ENCODE peak calls at places on chromosomes 5 and 9, in eight cellular contexts. D, G, W, M, P, U, J and N are unnamed samples. For H3K36me3, the result is how much of the 10 kb centered on the place peaks cover.

GRCh38 chr9:31336841-31337240 is 1047.6 kb upstream of the ACO1 start:
- DNase-seq in D (no peak), J (no peak), M (no peak), U (no peak), P (no peak), W (no peak), G (no peak), N (no peak)

GRCh38 chr5:8685704-8686103 is 816.8 kb downstream of the MTRR start:
- DNase-seq in D (no peak), J (no peak), M (no peak), G (no peak), P (no peak), U (no peak), W (no peak), N (no peak)

GRCh38 chr9:93228453-93228852 is 44.5 kb downstream of the WNK2 start:
- DNase-seq in W (no peak), P (no peak), U (no peak), M (no peak), D (no peak), J (no peak), G (no peak), N (no peak)

GRCh38 chr9:120729796-120730195 is 15.5 kb upstream of the MEGF9 start:
- DNase-seq in J (no peak), W (no peak), D (no peak), M (no peak), P (no peak), U (peak), G (peak), N (no peak)

GRCh38 chr9:89839952-89840351 is 235.1 kb downstream of the GADD45G start:
- DNase-seq in U (no peak), P (no peak), W (no peak), G (no peak), M (no peak), D (no peak), J (no peak), N (no peak)

GRCh38 chr9:89313842-89314241 is 2.8 kb downstream of the CKS2 start:
- DNase-seq in J (no peak), G (no peak), W (no peak), U (no peak), D (no peak), P (no peak), M (peak), N (no peak)

GRCh38 chr5:164498393-164498792 is 993.0 kb downstream of the MAT2B start:
- DNase-seq in M (no peak), J (no peak), G (no peak), P (no peak), D (no peak), W (no peak), U (no peak), N (no peak)

GRCh38 chr5:123882305-123882704 is 370.3 kb downstream of the CSNK1G3 start:
- DNase-seq in J (no peak), W (no peak), P (no peak), U (no peak), D (no peak), G (no peak), M (no peak), N (no peak)

GRCh38 chr9:119020284-119020683 is 349.0 kb downstream of the BRINP1 start:
- DNase-seq in U (no peak), M (no peak), W (no peak), D (no peak), J (no peak), P (no peak), G (no peak), N (no peak)

GRCh38 chr5:6573651-6574101 is 59.2 kb downstream of the NSUN2 start:
- DNase-seq in P (no peak), U (no peak), W (no peak), G (no peak), D (peak), J (no peak), M (no peak), N (no peak)

GRCh38 chr5:142669479-142669878 is 16.4 kb downstream of the FGF1 start:
- DNase-seq in U (no peak), W (no peak), G (no peak), P (no peak), D (no peak), M (no peak), J (no peak), N (no peak)

GRCh38 chr5:83924891-83925290 is 204.2 kb upstream of the HAPLN1 start:
- DNase-seq in D (no peak), M (peak), P (no peak), W (no peak), U (no peak), J (no peak), G (no peak), N (no peak)

GRCh38 chr9:105651806-105652205 is 10.5 kb upstream of the TAL2 start:
- DNase-seq in M (no peak), J (no peak), G (no peak), U (no peak), W (no peak), P (no peak), D (no peak), N (no peak)

GRCh38 chr9:82168585-82168984 is 180.0 kb downstream of the SPATA31D1 start:
- DNase-seq in U (no peak), J (no peak), M (peak), D (no peak), P (no peak), W (no peak), G (no peak), N (no peak)

GRCh38 chr9:131310833-131311554 is 21.5 kb downstream of the PLPP7 start:
- DNase-seq in D (no peak), W (no peak), J (peak), P (no peak), M (no peak), U (no peak), G (no peak), N (no peak)

GRCh38 chr5:75756991-75757390 is 39.8 kb upstream of the POC5 start:
- DNase-seq in W (no peak), D (no peak), U (no peak), P (no peak), J (no peak), M (peak), G (no peak), N (no peak)

GRCh38 chr9:125650271-125650737 is 56.7 kb downstream of the MAPKAP1 start:
- DNase-seq in U (no peak), W (no peak), P (no peak), G (no peak), M (peak), D (no peak), J (no peak), N (no peak)

GRCh38 chr5:57703726-57704125 is 221.1 kb upstream of the ACTBL2 start:
- DNase-seq in U (no peak), P (no peak), W (no peak), G (no peak), M (no peak), D (no peak), J (no peak), N (no peak)

GRCh38 chr5:31990701-31991110 is 183.4 kb downstream of the GOLPH3 start:
- DNase-seq in M (no peak), U (no peak), P (no peak), G (no peak), W (no peak), D (no peak), J (no peak), N (no peak)

GRCh38 chr5:6634327-6634713 is 1.1 kb downstream of the SRD5A1 start:
- DNase-seq in G (no peak), W (no peak), U (no peak), M (no peak), J (no peak), D (no peak), P (no peak), N (no peak)

GRCh38 chr5:94288937-94289336 is 329.5 kb downstream of the KIAA0825 start:
- DNase-seq in J (no peak), P (no peak), G (no peak), M (peak), D (no peak), W (no peak), U (no peak), N (no peak)

GRCh38 chr5:145479271-145479670 is 355.9 kb downstream of the PRELID2 start:
- DNase-seq in W (no peak), U (no peak), D (no peak), G (no peak), J (no peak), P (no peak), M (no peak), N (no peak)

GRCh38 chr5:33336911-33337620 is 103.7 kb upstream of the TARS1 start:
- DNase-seq in M (peak), U (no peak), W (no peak), D (no peak), G (no peak), J (no peak), P (no peak), N (no peak)

GRCh38 chr5:864492-865167 is 13.8 kb upstream of the ZDHHC11 start:
- DNase-seq in P (no peak), W (no peak), D (no peak), M (peak), G (no peak), U (no peak), J (no peak), N (peak)
- H3K36me3 ChIP-seq in P (under half), W (under half), D (under half), M (half or more), G (under half), U (under half), J (half or more), N (under half)

GRCh38 chr5:146751054-146751453 is 127.5 kb downstream of the PPP2R2B start:
- DNase-seq in D (no peak), P (no peak), J (no peak), W (no peak), U (no peak), M (no peak), G (no peak), N (no peak)

GRCh38 chr5:146744358-146744757 is 134.2 kb downstream of the PPP2R2B start:
- DNase-seq in P (no peak), W (no peak), U (no peak), M (peak), J (no peak), D (no peak), G (no peak), N (no peak)

GRCh38 chr5:146751781-146752401 is 126.7 kb downstream of the PPP2R2B start:
- DNase-seq in G (no peak), U (no peak), M (no peak), D (no peak), W (no peak), J (no peak), P (no peak), N (no peak)

GRCh38 chr5:146748533-146748932 is 130.0 kb downstream of the PPP2R2B start:
- DNase-seq in J (no peak), U (no peak), W (no peak), G (no peak), P (no peak), D (no peak), M (no peak), N (no peak)

DNA sequence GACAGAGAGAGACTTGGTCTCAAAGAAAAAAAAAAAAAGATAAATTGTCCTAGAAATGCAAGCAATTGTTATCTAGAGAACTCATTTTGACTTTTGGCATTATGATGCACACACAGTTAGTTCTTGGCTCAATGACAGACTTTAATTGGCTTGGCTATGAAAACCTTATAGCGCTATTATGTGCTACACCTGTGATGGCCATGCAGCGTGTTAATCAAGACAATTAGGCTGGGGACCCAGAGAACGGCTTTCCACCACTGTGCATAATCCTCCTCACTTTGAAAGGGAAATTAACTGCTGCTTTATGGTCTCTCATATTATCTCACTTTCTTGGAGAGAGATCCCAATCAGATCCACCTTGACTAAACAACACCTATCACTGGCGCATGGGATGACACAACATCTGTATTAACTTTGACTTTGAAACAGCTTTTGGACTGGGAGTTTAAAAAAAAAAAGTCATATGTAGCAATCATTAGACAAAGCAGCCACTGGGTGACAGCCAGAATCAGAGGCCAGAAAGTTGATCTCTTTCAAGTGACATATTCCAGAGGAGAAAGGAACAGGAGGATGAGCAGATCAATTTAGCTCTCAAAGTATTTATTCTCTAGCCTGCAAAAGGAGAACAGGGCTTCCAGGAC is 132.5 kb downstream of the PPP2R2B start:
- DNase-seq in D (no peak), G (no peak), P (no peak), U (no peak), W (peak), J (no peak), M (no peak), N (no peak)
- TF ChIP-seq POLR2A in D (no peak), G (no peak), P (no peak), U (no peak), W (no peak), J (no peak), M (no peak), N (no peak)

GRCh38 chr5:177226882-177227281 is 76.6 kb downstream of the RAB24 start:
- DNase-seq in J (no peak), P (no peak), W (no peak), U (no peak), G (no peak), M (no peak), D (no peak), N (no peak)
- H3K36me3 ChIP-seq in J (under half), P (under half), W (under half), U (under half), G (under half), M (under half), D (under half), N (under half)

GRCh38 chr9:41229408-41230401 is 40.6 kb upstream of the ZNG1F start:
- DNase-seq in P (no peak), G (no peak), D (no peak), U (peak), J (peak), W (peak), M (peak), N (peak)
- TF ChIP-seq POLR2A in P (no peak), G (no peak), D (no peak), U (no peak), J (no peak), W (no peak), M (no peak), N (no peak)

DNA sequence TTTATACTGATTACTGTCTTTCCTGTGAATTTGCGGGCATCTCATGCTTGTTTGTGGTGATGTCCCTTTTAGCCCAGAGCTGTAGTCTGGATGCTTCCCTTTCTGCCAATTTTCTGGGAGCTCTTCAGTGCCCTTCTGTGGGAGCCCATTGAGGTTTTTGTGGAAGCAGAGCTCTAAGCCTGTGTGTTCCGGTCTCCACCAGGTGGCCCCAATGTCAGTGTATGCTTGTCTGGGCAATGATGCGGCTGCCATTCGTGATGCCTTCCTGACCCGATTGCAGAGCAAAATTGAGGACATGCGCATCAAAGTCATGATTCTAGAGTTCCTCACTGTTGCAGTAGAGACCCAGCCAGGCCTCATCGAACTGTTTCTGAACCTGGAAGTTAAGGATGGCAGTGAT is 35.1 kb downstream of the SH3GLB2 start:
- DNase-seq in P (peak), U (no peak), W (no peak), G (no peak), J (no peak), M (no peak), D (no peak), N (no peak)
- H3K36me3 ChIP-seq in P (under half), U (under half), W (half or more), G (under half), J (half or more), M (under half), D (under half), N (under half)

GRCh38 chr9:72147676-72148075 is 1.6 kb upstream of the GDA start:
- DNase-seq in G (no peak), J (no peak), W (no peak), D (no peak), P (no peak), M (no peak), U (no peak), N (no peak)

GRCh38 chr9:72149231-72149975 is at the start of gene GDA:
- DNase-seq in U (no peak), M (no peak), G (peak), D (no peak), P (no peak), J (no peak), W (peak), N (no peak)

GRCh38 chr9:72150172-72150571 is 932 bp downstream of the GDA start:
- DNase-seq in M (no peak), U (no peak), J (no peak), D (no peak), P (no peak), G (no peak), W (no peak), N (no peak)

GRCh38 chr9:72150653-72151052 is 1.4 kb downstream of the GDA start:
- DNase-seq in P (no peak), W (no peak), J (no peak), M (no peak), D (no peak), G (no peak), U (no peak), N (no peak)

GRCh38 chr9:72151099-72151498 is 1.9 kb downstream of the GDA start:
- DNase-seq in P (no peak), W (no peak), U (no peak), D (no peak), J (no peak), G (no peak), M (no peak), N (no peak)
- TF ChIP-seq POLR2A in P (no peak), W (peak), U (no peak), D (no peak), J (no peak), G (no peak), M (no peak), N (no peak)

DNA sequence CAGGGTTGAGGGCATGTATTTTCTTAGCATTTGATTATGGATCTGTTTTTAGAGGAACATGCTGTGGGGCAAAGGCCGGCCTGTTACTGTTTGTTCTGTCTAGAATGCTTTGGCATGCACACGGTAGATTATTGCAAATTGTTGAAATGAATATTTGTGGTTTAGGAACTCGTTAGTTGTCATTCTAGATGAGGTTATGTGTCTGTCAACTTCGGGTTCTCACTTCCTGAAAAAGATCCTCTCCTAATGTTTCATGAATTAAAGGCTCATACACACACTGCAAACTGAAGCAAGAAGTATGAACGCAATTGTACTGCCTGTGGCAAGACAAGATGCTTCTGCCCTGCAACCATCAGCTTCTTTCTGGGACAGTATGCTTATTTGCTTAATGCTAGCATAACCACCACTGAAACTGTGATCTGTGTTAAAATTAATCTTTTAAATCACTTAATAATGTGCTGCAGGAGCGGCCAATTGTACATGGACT is 99.6 kb downstream of the BASP1 start:
- DNase-seq in W (no peak), G (no peak), U (no peak), J (no peak), P (no peak), D (no peak), M (peak), N (no peak)
- H3K36me3 ChIP-seq in W (under half), G (under half), U (under half), J (under half), P (under half), D (under half), M (under half), N (under half)

GRCh38 chr5:137794863-137795262 is 40.7 kb upstream of the HNRNPA0 start:
- DNase-seq in M (no peak), D (no peak), W (no peak), U (no peak), J (no peak), G (no peak), P (no peak), N (no peak)

GRCh38 chr5:137796279-137796678 is 42.1 kb upstream of the HNRNPA0 start:
- DNase-seq in G (no peak), U (no peak), J (no peak), W (no peak), P (no peak), M (no peak), D (no peak), N (no peak)

GRCh38 chr5:137802282-137803210 is 48.4 kb upstream of the HNRNPA0 start:
- DNase-seq in U (no peak), M (no peak), J (no peak), D (no peak), P (no peak), G (no peak), W (no peak), N (no peak)

GRCh38 chr5:137800700-137801411 is 46.7 kb upstream of the HNRNPA0 start:
- DNase-seq in M (no peak), W (no peak), J (no peak), D (no peak), P (no peak), U (peak), G (no peak), N (no peak)
- TF ChIP-seq POLR2A in M (no peak), W (no peak), J (no peak), D (no peak), P (no peak), U (no peak), G (no peak), N (no peak)